ENCODE peak calls at places on chromosome 12, in six cellular contexts. O is effector CD8-positive, alpha-beta T cell; R is DMS153; L is posterior vena cava; A is central memory CD4-positive, alpha-beta T cell; H is sigmoid colon. Y is an unnamed sample.

GRCh38 chr12:6825398-6826124 is 2.6 kb upstream of the P3H3 start:
- DNase-seq in L (peak), H (peak), A (peak), O (peak), R (peak), Y (peak)

GRCh38 chr12:7512528-7512927 is 9.0 kb upstream of the CD163 start:
- DNase-seq in L (peak), H (peak), A (no peak), R (no peak), O (no peak), Y (no peak)

GRCh38 chr12:124474709-124475108 is 92.7 kb downstream of the NCOR2 start:
- DNase-seq in R (no peak), A (no peak), H (peak), L (no peak), O (no peak), Y (no peak)

GRCh38 chr12:16756833-16757552 is 151.0 kb upstream of the LMO3 start:
- DNase-seq in L (no peak), R (no peak), A (no peak), O (no peak), H (no peak), Y (no peak)

GRCh38 chr12:88658009-88658408 is 77.7 kb upstream of the KITLG start:
- DNase-seq in R (no peak), O (no peak), H (no peak), L (no peak), A (no peak), Y (no peak)

GRCh38 chr12:117140397-117141096 is 41.3 kb upstream of the TESC start:
- DNase-seq in H (no peak), A (no peak), R (no peak), L (peak), O (no peak), Y (no peak)

GRCh38 chr12:130878193-130879185 is 6.6 kb downstream of the RAN start:
- DNase-seq in O (no peak), L (no peak), A (no peak), H (peak), R (no peak), Y (no peak)

GRCh38 chr12:88723219-88723618 is 142.9 kb upstream of the KITLG start:
- DNase-seq in A (no peak), L (no peak), O (no peak), H (no peak), R (no peak), Y (no peak)

GRCh38 chr12:128549621-128550020 is 274.1 kb downstream of the SLC15A4 start:
- DNase-seq in L (no peak), A (no peak), R (no peak), O (no peak), H (no peak), Y (no peak)

GRCh38 chr12:40175489-40175888 is 49.3 kb upstream of the LRRK2 start:
- DNase-seq in L (no peak), O (no peak), H (no peak), R (no peak), A (no peak), Y (no peak)

GRCh38 chr12:82440885-82441284 is 82.6 kb downstream of the METTL25 start:
- DNase-seq in R (no peak), A (no peak), H (no peak), O (no peak), L (no peak), Y (no peak)

GRCh38 chr12:51951843-51952722 is 584 bp downstream of the ACVR1B start:
- DNase-seq in A (no peak), R (no peak), O (no peak), L (peak), H (peak), Y (no peak)

GRCh38 chr12:129772463-129773169 is 131.2 kb downstream of the TMEM132D start:
- DNase-seq in A (no peak), R (no peak), O (no peak), H (no peak), L (no peak), Y (no peak)

GRCh38 chr12:124745891-124746570 is 117.6 kb downstream of the SCARB1 start:
- DNase-seq in H (peak), L (peak), A (no peak), O (no peak), R (peak), Y (peak)

GRCh38 chr12:62998454-62998853 is 63.5 kb upstream of the PPM1H start:
- DNase-seq in R (no peak), L (no peak), A (no peak), H (no peak), O (no peak), Y (no peak)

GRCh38 chr12:77469614-77470333 is 360.9 kb upstream of the NAV3 start:
- DNase-seq in L (no peak), A (no peak), O (no peak), R (no peak), H (no peak), Y (no peak)

GRCh38 chr12:124753993-124754392 is 109.7 kb downstream of the SCARB1 start:
- DNase-seq in O (no peak), R (no peak), H (no peak), A (no peak), L (no peak), Y (no peak)

GRCh38 chr12:13661005-13661887 is 320.2 kb downstream of the GRIN2B start:
- DNase-seq in L (peak), R (peak), O (no peak), A (no peak), H (peak), Y (peak)

GRCh38 chr12:119423285-119423684 is 88.8 kb downstream of the CCDC60 start:
- DNase-seq in O (no peak), H (no peak), R (no peak), L (no peak), A (no peak), Y (no peak)

GRCh38 chr12:77065361-77066204 is at the start of gene E2F7:
- DNase-seq in L (peak), R (peak), O (peak), H (peak), A (peak), Y (peak)

GRCh38 chr12:12294215-12295005 is 27.6 kb upstream of the LRP6 start:
- DNase-seq in R (no peak), H (no peak), L (no peak), A (no peak), O (no peak), Y (no peak)

GRCh38 chr12:83603106-83603505 is 916.4 kb downstream of the TMTC2 start:
- DNase-seq in O (no peak), A (no peak), R (no peak), L (no peak), H (no peak), Y (no peak)

GRCh38 chr12:118377891-118378470 is 1.6 kb downstream of the SUDS3 start:
- DNase-seq in R (peak), O (peak), A (peak), H (peak), L (peak), Y (peak)